ENCODE peak calls at places on chromosomes 5 and 9, in five cellular contexts. L is bronchial epithelial cell, Y is astrocyte, M is Calu3, P is kidney. U is an unnamed sample.

GRCh38 chr5:55278778-55279177 is 28.7 kb downstream of the DHX29 start:
- DNase-seq in M (no peak), P (no peak), Y (peak), L (peak), U (no peak)

GRCh38 chr9:96391021-96391765 is 7.7 kb upstream of the SLC35D2 start:
- DNase-seq in L (no peak), M (peak), P (no peak), Y (no peak), U (no peak)

GRCh38 chr5:761854-762685 is 22.5 kb downstream of the ZDHHC11B start:
- DNase-seq in M (no peak), L (peak), Y (no peak), P (peak), U (peak)

GRCh38 chr9:80797841-80798688 is 891.3 kb downstream of the TLE1 start:
- DNase-seq in P (no peak), M (no peak), L (no peak), Y (peak), U (no peak)

GRCh38 chr5:151471276-151471675 is 23.9 kb downstream of the SLC36A1 start:
- DNase-seq in M (no peak), Y (no peak), P (no peak), L (no peak), U (no peak)

GRCh38 chr5:35880166-35880565 is 23.5 kb downstream of the IL7R start:
- DNase-seq in P (no peak), L (no peak), M (no peak), Y (no peak), U (no peak)

GRCh38 chr9:75918154-75918553 is 27.7 kb downstream of the PCSK5 start:
- DNase-seq in L (peak), Y (no peak), M (peak), P (no peak), U (no peak)

GRCh38 chr5:73299665-73300435 is 126.9 kb downstream of the TMEM174 start:
- DNase-seq in L (no peak), P (no peak), M (no peak), Y (no peak), U (no peak)

GRCh38 chr9:119370816-119371215 is 1.6 kb upstream of the BRINP1 start:
- DNase-seq in Y (peak), P (peak), L (peak), M (no peak), U (no peak)

GRCh38 chr9:106846847-106847246 is 16.1 kb upstream of the ZNF462 start:
- DNase-seq in P (no peak), Y (peak), M (no peak), L (peak), U (no peak)

GRCh38 chr5:171127314-171127713 is 181.7 kb upstream of the TLX3 start:
- DNase-seq in M (no peak), L (no peak), Y (peak), P (no peak), U (no peak)

GRCh38 chr9:121721770-121722169 is 70.3 kb downstream of the DAB2IP start:
- DNase-seq in Y (no peak), M (no peak), P (no peak), L (no peak), U (no peak)

GRCh38 chr9:130665029-130665430 is 636 bp downstream of the PRDM12 start:
- DNase-seq in M (no peak), P (no peak), Y (no peak), L (no peak), U (no peak)

GRCh38 chr5:146103594-146103993 is 1.8 kb downstream of the PLAC8L1 start:
- DNase-seq in M (no peak), L (peak), P (no peak), Y (no peak), U (no peak)

GRCh38 chr9:124079176-124079925 is 67.8 kb downstream of the LHX2 start:
- DNase-seq in M (no peak), L (no peak), P (no peak), Y (peak), U (no peak)

GRCh38 chr5:42022383-42022782 is 97.3 kb downstream of the FBXO4 start:
- DNase-seq in P (no peak), Y (no peak), L (no peak), M (no peak), U (no peak)

GRCh38 chr9:108108802-108109448 is 619.4 kb upstream of the KLF4 start:
- DNase-seq in Y (peak), P (no peak), M (no peak), L (no peak), U (no peak)

GRCh38 chr5:178384815-178385471 is 152.3 kb upstream of the PHYKPL start:
- DNase-seq in Y (no peak), L (no peak), M (no peak), P (peak), U (no peak)

GRCh38 chr5:9502435-9502834 is 43.4 kb downstream of the SEMA5A start:
- DNase-seq in Y (no peak), L (no peak), M (no peak), P (no peak), U (no peak)

GRCh38 chr5:158100373-158100902 is 241.5 kb upstream of the CLINT1 start:
- DNase-seq in P (no peak), L (peak), Y (no peak), M (no peak), U (no peak)

GRCh38 chr5:179153921-179154345 is 93.8 kb downstream of the ZNF354C start:
- DNase-seq in Y (no peak), P (peak), M (no peak), L (no peak), U (no peak)

GRCh38 chr9:90925581-90926257 is 124.1 kb downstream of the SYK start:
- DNase-seq in P (no peak), L (peak), M (no peak), Y (peak), U (no peak)

GRCh38 chr9:14366071-14366470 is 52.1 kb upstream of the NFIB start:
- DNase-seq in M (no peak), L (peak), Y (peak), P (peak), U (no peak)

GRCh38 chr9:35661756-35662350 is 3.1 kb downstream of the ARHGEF39 start:
- DNase-seq in Y (no peak), M (no peak), L (no peak), P (no peak), U (no peak)

GRCh38 chr9:127056446-127056845 is 66.0 kb downstream of the ANGPTL2 start:
- DNase-seq in M (no peak), L (no peak), P (no peak), Y (no peak), U (peak)

GRCh38 chr5:14341571-14342225 is 198.6 kb downstream of the TRIO start:
- DNase-seq in L (no peak), M (no peak), Y (no peak), P (no peak), U (no peak)

GRCh38 chr9:113310538-113310937 is 7.4 kb upstream of the RNF183 start:
- DNase-seq in M (no peak), Y (no peak), L (no peak), P (no peak), U (no peak)

GRCh38 chr9:133701981-133702797 is 36.0 kb downstream of the SARDH start:
- DNase-seq in Y (peak), M (no peak), P (peak), L (no peak), U (no peak)

GRCh38 chr9:6123402-6123801 is 92.2 kb upstream of the IL33 start:
- DNase-seq in P (no peak), M (no peak), L (no peak), Y (no peak), U (no peak)

GRCh38 chr5:145681686-145682085 is 153.5 kb downstream of the PRELID2 start:
- DNase-seq in Y (peak), L (peak), M (peak), P (no peak), U (no peak)

GRCh38 chr5:105828855-105829254 is 1841.9 kb downstream of the EFNA5 start:
- DNase-seq in Y (no peak), M (no peak), L (no peak), P (no peak), U (no peak)

GRCh38 chr5:141649056-141649688 is 2.0 kb downstream of the FCHSD1 start:
- DNase-seq in P (no peak), L (no peak), M (no peak), Y (no peak), U (no peak)

GRCh38 chr9:78463750-78464149 is 166.8 kb downstream of the PSAT1 start:
- DNase-seq in Y (no peak), L (no peak), M (no peak), P (no peak), U (no peak)

GRCh38 chr5:3006961-3007551 is 255.6 kb upstream of the IRX2 start:
- DNase-seq in M (no peak), P (no peak), Y (no peak), L (no peak), U (peak)

GRCh38 chr9:89668216-89668867 is 63.5 kb downstream of the GADD45G start:
- DNase-seq in Y (no peak), M (no peak), L (no peak), P (no peak), U (no peak)

GRCh38 chr5:140833993-140834392 is at the start of gene PCDHA7:
- DNase-seq in P (no peak), Y (peak), L (peak), M (no peak), U (no peak)

GRCh38 chr5:143390258-143390657 is 13.2 kb downstream of the NR3C1 start:
- DNase-seq in L (no peak), P (no peak), Y (no peak), M (no peak), U (no peak)

GRCh38 chr5:90534922-90535321 is 5.5 kb upstream of the LYSMD3 start:
- DNase-seq in P (no peak), M (no peak), Y (no peak), L (no peak), U (no peak)

DNA sequence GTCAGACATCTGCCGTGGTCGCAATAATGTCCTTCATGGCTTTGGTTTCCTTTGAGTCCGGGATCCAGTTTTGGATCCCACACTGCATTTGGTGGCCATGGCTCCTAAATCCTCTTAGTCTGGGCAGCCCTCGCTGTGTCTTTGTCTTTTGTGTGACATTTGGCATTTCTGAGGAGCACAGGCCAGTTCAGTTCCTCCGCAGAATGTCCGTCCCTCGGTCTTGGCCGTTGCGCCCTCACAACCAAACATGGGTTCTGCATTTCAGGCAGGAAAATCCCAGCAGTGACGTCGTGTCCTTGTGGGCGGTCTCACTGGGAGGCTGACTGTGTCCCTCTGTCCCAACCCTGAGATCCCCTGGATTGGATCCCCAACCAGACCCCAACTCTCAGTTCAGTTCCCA is 172.9 kb upstream of the PPP1R26 start:
- DNase-seq in L (no peak), M (no peak), P (no peak), Y (no peak), U (peak)
- TF ChIP-seq CTCF in L (no peak), M (no peak), P (no peak), Y (no peak), U (no peak)

GRCh38 chr5:116497648-116498047 is 77.0 kb downstream of the SEMA6A start:
- DNase-seq in M (no peak), L (no peak), Y (no peak), P (no peak), U (no peak)
- TF ChIP-seq CTCF in M (no peak), L (no peak), Y (no peak), P (no peak), U (no peak)

GRCh38 chr5:115069087-115069968 is 100.4 kb downstream of the TRIM36 start:
- DNase-seq in P (no peak), Y (peak), M (peak), L (peak), U (no peak)
- TF ChIP-seq CTCF in P (peak), Y (peak), M (no peak), L (peak), U (peak)

DNA sequence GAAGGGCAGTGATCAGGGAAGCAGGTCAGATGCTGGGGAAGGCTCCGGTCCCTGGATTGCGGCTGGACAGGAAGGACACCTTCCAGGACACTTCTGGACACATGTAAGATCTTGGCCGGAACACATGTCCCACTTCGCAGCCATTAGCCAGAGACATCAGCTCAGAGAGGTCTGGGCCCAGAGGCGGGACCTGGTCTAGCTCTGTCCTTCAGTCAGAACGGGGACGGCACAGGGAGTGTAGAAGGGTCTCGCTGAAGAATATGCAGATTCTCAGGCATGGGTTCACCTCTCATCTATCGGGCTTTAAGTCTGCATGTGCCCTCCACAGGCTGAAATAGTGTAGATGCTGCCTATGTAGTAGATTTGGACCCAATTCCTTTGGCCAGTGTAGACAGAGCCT is 73.3 kb downstream of the NTNG2 start:
- DNase-seq in M (no peak), Y (no peak), L (no peak), P (no peak), U (no peak)
- TF ChIP-seq CTCF in M (no peak), Y (no peak), L (no peak), P (no peak), U (no peak)

GRCh38 chr5:112284561-112284960 is 134.5 kb downstream of the EPB41L4A start:
- DNase-seq in L (no peak), P (no peak), M (no peak), Y (no peak), U (no peak)

GRCh38 chr5:112290667-112291066 is 128.4 kb downstream of the EPB41L4A start:
- DNase-seq in L (no peak), Y (no peak), M (no peak), P (no peak), U (no peak)

GRCh38 chr5:112294126-112294525 is 125.0 kb downstream of the EPB41L4A start:
- DNase-seq in L (no peak), Y (no peak), P (no peak), M (no peak), U (no peak)

GRCh38 chr5:112293587-112293986 is 125.5 kb downstream of the EPB41L4A start:
- DNase-seq in Y (no peak), L (no peak), M (no peak), P (no peak), U (no peak)

DNA sequence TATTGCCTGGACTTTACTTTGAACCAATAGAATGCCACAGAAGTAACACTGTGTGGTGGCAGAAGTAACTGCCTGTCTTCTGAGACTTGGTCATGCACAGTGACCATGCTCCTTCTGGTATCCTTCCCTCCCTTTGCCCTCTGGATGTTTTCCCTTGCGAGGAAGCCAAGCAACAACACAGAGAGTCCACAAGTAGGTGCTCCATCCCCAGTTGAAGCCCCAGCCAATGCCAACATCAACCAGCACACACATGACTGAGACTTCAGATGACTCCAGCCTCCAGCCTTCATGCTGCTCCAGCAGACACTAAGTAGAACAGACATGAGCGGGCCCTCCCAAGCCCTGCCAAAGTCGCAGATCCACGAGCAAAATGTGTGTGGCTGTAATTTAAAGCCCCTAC is 129.6 kb downstream of the EPB41L4A start:
- DNase-seq in L (no peak), P (no peak), Y (no peak), M (peak), U (no peak)
- TF ChIP-seq CTCF in L (no peak), P (peak), Y (no peak), M (no peak), U (no peak)

DNA sequence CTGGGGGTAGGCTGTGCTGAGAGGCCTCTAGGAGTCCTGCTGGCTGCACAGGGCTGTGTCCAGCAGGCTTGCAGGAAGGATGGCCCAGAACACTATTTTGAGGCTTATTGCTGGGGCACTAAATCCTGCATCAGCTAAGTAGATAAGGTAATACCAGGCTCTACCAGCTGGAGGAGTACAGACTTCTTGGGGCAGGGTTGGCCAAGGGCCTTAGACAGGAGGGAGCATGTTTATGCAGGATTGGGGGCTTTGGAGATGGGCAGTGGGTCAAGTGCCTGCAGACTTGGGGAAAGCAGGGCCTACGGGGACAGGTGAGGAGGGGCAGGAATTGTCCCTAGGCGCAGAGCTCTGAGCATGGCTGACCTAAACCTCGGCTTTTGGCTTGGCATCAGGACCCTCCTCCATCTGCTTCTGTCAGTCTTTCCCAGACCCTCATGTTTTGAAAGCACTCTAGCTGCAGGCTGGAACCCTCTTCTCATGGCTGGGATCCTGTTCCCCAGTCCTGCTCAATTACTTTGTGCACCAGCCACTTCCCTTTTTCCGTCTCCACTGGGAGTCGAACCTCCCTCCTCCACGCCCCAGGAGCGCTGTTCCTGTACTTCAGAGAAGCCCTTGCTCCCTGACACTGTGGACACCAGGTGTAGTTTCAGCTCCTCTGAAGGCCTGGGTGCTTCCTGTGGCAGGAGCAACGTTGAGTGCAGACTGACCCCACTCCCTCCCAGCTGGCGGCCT is 61.0 kb upstream of the SPTLC1 start:
- DNase-seq in M (no peak), L (peak), P (no peak), Y (no peak), U (no peak)
- TF ChIP-seq CTCF in M (no peak), L (peak), P (peak), Y (no peak), U (peak)

DNA sequence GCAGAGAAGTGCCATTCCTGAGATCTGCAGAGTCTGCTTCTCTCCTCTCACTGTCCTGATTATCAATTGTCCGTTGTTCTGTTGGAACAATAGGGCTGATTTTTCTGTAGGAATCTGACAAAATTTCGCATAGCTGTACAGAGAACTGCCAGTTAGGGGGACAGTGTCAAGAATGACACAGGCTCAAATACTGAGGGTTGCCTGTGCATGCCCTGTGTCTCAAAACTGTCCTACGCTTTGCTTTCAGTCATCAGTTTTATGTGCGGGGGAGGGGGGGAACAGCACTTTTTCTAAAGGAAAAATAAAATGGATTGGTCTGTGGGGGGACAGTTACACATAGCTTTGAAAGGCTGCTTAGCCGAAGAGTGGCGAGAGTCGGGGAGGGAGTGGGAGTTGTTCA is 248.6 kb downstream of the PDZD2 start:
- DNase-seq in P (no peak), Y (no peak), M (no peak), L (no peak), U (no peak)
- TF ChIP-seq CTCF in P (no peak), Y (no peak), M (no peak), L (no peak), U (no peak)

GRCh38 chr5:137016783-137017324 is 482.3 kb downstream of the SPOCK1 start:
- DNase-seq in Y (no peak), P (no peak), L (no peak), M (no peak), U (no peak)
- TF ChIP-seq CTCF in Y (no peak), P (no peak), L (no peak), M (no peak), U (no peak)

GRCh38 chr5:172838151-172838875 is 4.3 kb downstream of the ERGIC1 start:
- DNase-seq in M (no peak), P (no peak), L (no peak), Y (no peak), U (no peak)
- TF ChIP-seq CTCF in M (no peak), P (no peak), L (no peak), Y (no peak), U (no peak)

U was measured in type B pancreatic cell.